ENCODE peak calls at places on chromosomes 6 and 20, in eight cellular contexts. One of them, this sample, is unnamed.

GRCh38 chr6:11217360-11218076 is 14.9 kb downstream of the NEDD9 start:
- DNase-seq in GM23248: no peak
- DNase-seq in OCI-M1: peak
- DNase-seq in spleen: no peak
- DNase-seq in tibial nerve: no peak
- DNase-seq in cardiac muscle cell: no peak
- DNase-seq in T-helper 2 cell: no peak
- DNase-seq in activated CD4-positive, CD25-positive, alpha-beta regulatory T cell treated with anti-CD3 and anti-CD28 coated beads, Interleukin-2, amount 50 U/mL, for 72 hours: no peak
- DNase-seq in this sample: no peak

GRCh38 chr20:53702617-53703016 is 109.0 kb upstream of the ZNF217 start:
- DNase-seq in GM23248: no peak
- DNase-seq in OCI-M1: no peak
- DNase-seq in spleen: peak
- DNase-seq in tibial nerve: no peak
- DNase-seq in cardiac muscle cell: no peak
- DNase-seq in T-helper 2 cell: no peak
- DNase-seq in activated CD4-positive, CD25-positive, alpha-beta regulatory T cell treated with anti-CD3 and anti-CD28 coated beads, Interleukin-2, amount 50 U/mL, for 72 hours: no peak
- DNase-seq in this sample: no peak

GRCh38 chr20:63397155-63397843 is 36.1 kb upstream of the CHRNA4 start:
- DNase-seq in GM23248: no peak
- DNase-seq in OCI-M1: no peak
- DNase-seq in spleen: no peak
- DNase-seq in tibial nerve: no peak
- DNase-seq in cardiac muscle cell: no peak
- DNase-seq in T-helper 2 cell: no peak
- DNase-seq in activated CD4-positive, CD25-positive, alpha-beta regulatory T cell treated with anti-CD3 and anti-CD28 coated beads, Interleukin-2, amount 50 U/mL, for 72 hours: no peak
- DNase-seq in this sample: no peak

GRCh38 chr6:28134015-28134414 is 7.7 kb upstream of the ZKSCAN8 start:
- DNase-seq in GM23248: peak
- DNase-seq in OCI-M1: peak
- DNase-seq in spleen: no peak
- DNase-seq in tibial nerve: no peak
- DNase-seq in cardiac muscle cell: peak
- DNase-seq in T-helper 2 cell: no peak
- DNase-seq in activated CD4-positive, CD25-positive, alpha-beta regulatory T cell treated with anti-CD3 and anti-CD28 coated beads, Interleukin-2, amount 50 U/mL, for 72 hours: no peak
- DNase-seq in this sample: no peak

GRCh38 chr6:8334113-8334512 is 101.2 kb downstream of the SLC35B3 start:
- DNase-seq in GM23248: no peak
- DNase-seq in OCI-M1: no peak
- DNase-seq in spleen: no peak
- DNase-seq in tibial nerve: no peak
- DNase-seq in cardiac muscle cell: no peak
- DNase-seq in T-helper 2 cell: no peak
- DNase-seq in activated CD4-positive, CD25-positive, alpha-beta regulatory T cell treated with anti-CD3 and anti-CD28 coated beads, Interleukin-2, amount 50 U/mL, for 72 hours: no peak
- DNase-seq in this sample: no peak

GRCh38 chr6:129340983-129341382 is 369.0 kb downstream of the ARHGAP18 start:
- DNase-seq in GM23248: peak
- DNase-seq in OCI-M1: no peak
- DNase-seq in spleen: no peak
- DNase-seq in tibial nerve: no peak
- DNase-seq in cardiac muscle cell: peak
- DNase-seq in T-helper 2 cell: no peak
- DNase-seq in activated CD4-positive, CD25-positive, alpha-beta regulatory T cell treated with anti-CD3 and anti-CD28 coated beads, Interleukin-2, amount 50 U/mL, for 72 hours: no peak
- DNase-seq in this sample: no peak

GRCh38 chr20:41308290-41308691 is 9.2 kb downstream of the ZHX3 start:
- DNase-seq in GM23248: peak
- DNase-seq in OCI-M1: peak
- DNase-seq in spleen: no peak
- DNase-seq in tibial nerve: no peak
- DNase-seq in cardiac muscle cell: peak
- DNase-seq in T-helper 2 cell: no peak
- DNase-seq in activated CD4-positive, CD25-positive, alpha-beta regulatory T cell treated with anti-CD3 and anti-CD28 coated beads, Interleukin-2, amount 50 U/mL, for 72 hours: no peak
- DNase-seq in this sample: no peak

GRCh38 chr20:56222201-56222600 is 26.3 kb upstream of the MC3R start:
- DNase-seq in GM23248: peak
- DNase-seq in OCI-M1: no peak
- DNase-seq in spleen: no peak
- DNase-seq in tibial nerve: no peak
- DNase-seq in cardiac muscle cell: no peak
- DNase-seq in T-helper 2 cell: no peak
- DNase-seq in activated CD4-positive, CD25-positive, alpha-beta regulatory T cell treated with anti-CD3 and anti-CD28 coated beads, Interleukin-2, amount 50 U/mL, for 72 hours: no peak
- DNase-seq in this sample: no peak

GRCh38 chr6:118577972-118578371 is 29.9 kb downstream of the PLN start:
- DNase-seq in GM23248: no peak
- DNase-seq in OCI-M1: no peak
- DNase-seq in spleen: no peak
- DNase-seq in tibial nerve: no peak
- DNase-seq in cardiac muscle cell: no peak
- DNase-seq in T-helper 2 cell: no peak
- DNase-seq in activated CD4-positive, CD25-positive, alpha-beta regulatory T cell treated with anti-CD3 and anti-CD28 coated beads, Interleukin-2, amount 50 U/mL, for 72 hours: no peak
- DNase-seq in this sample: no peak

GRCh38 chr6:43347444-43347843 is 22.0 kb downstream of the ZNF318 start:
- DNase-seq in GM23248: no peak
- DNase-seq in OCI-M1: no peak
- DNase-seq in spleen: no peak
- DNase-seq in tibial nerve: no peak
- DNase-seq in cardiac muscle cell: no peak
- DNase-seq in T-helper 2 cell: no peak
- DNase-seq in activated CD4-positive, CD25-positive, alpha-beta regulatory T cell treated with anti-CD3 and anti-CD28 coated beads, Interleukin-2, amount 50 U/mL, for 72 hours: no peak
- DNase-seq in this sample: no peak

GRCh38 chr20:25251019-25251418 is 3.1 kb downstream of the PYGB start:
- DNase-seq in GM23248: no peak
- DNase-seq in OCI-M1: no peak
- DNase-seq in spleen: no peak
- DNase-seq in tibial nerve: no peak
- DNase-seq in cardiac muscle cell: no peak
- DNase-seq in T-helper 2 cell: no peak
- DNase-seq in activated CD4-positive, CD25-positive, alpha-beta regulatory T cell treated with anti-CD3 and anti-CD28 coated beads, Interleukin-2, amount 50 U/mL, for 72 hours: no peak
- DNase-seq in this sample: no peak

GRCh38 chr6:137637161-137637560 is 143.0 kb upstream of the OLIG3 start:
- DNase-seq in GM23248: peak
- DNase-seq in OCI-M1: peak
- DNase-seq in spleen: no peak
- DNase-seq in tibial nerve: no peak
- DNase-seq in cardiac muscle cell: peak
- DNase-seq in T-helper 2 cell: no peak
- DNase-seq in activated CD4-positive, CD25-positive, alpha-beta regulatory T cell treated with anti-CD3 and anti-CD28 coated beads, Interleukin-2, amount 50 U/mL, for 72 hours: no peak
- DNase-seq in this sample: no peak

GRCh38 chr20:16785221-16785620 is 37.1 kb downstream of the OTOR start:
- DNase-seq in GM23248: peak
- DNase-seq in OCI-M1: no peak
- DNase-seq in spleen: no peak
- DNase-seq in tibial nerve: no peak
- DNase-seq in cardiac muscle cell: no peak
- DNase-seq in T-helper 2 cell: no peak
- DNase-seq in activated CD4-positive, CD25-positive, alpha-beta regulatory T cell treated with anti-CD3 and anti-CD28 coated beads, Interleukin-2, amount 50 U/mL, for 72 hours: no peak
- DNase-seq in this sample: no peak

GRCh38 chr20:63264519-63264918 is 8.1 kb upstream of the ARFGAP1 start:
- DNase-seq in GM23248: no peak
- DNase-seq in OCI-M1: no peak
- DNase-seq in spleen: no peak
- DNase-seq in tibial nerve: no peak
- DNase-seq in cardiac muscle cell: no peak
- DNase-seq in T-helper 2 cell: no peak
- DNase-seq in activated CD4-positive, CD25-positive, alpha-beta regulatory T cell treated with anti-CD3 and anti-CD28 coated beads, Interleukin-2, amount 50 U/mL, for 72 hours: no peak
- DNase-seq in this sample: no peak

GRCh38 chr6:130982941-130983456 is 80.0 kb downstream of the EPB41L2 start:
- DNase-seq in GM23248: no peak
- DNase-seq in OCI-M1: peak
- DNase-seq in spleen: no peak
- DNase-seq in tibial nerve: no peak
- DNase-seq in cardiac muscle cell: no peak
- DNase-seq in T-helper 2 cell: no peak
- DNase-seq in activated CD4-positive, CD25-positive, alpha-beta regulatory T cell treated with anti-CD3 and anti-CD28 coated beads, Interleukin-2, amount 50 U/mL, for 72 hours: no peak
- DNase-seq in this sample: no peak

GRCh38 chr20:21090738-21091120 is 15.4 kb downstream of the LINC00237 start:
- DNase-seq in GM23248: no peak
- DNase-seq in OCI-M1: no peak
- DNase-seq in spleen: no peak
- DNase-seq in tibial nerve: no peak
- DNase-seq in cardiac muscle cell: no peak
- DNase-seq in T-helper 2 cell: no peak
- DNase-seq in activated CD4-positive, CD25-positive, alpha-beta regulatory T cell treated with anti-CD3 and anti-CD28 coated beads, Interleukin-2, amount 50 U/mL, for 72 hours: no peak
- DNase-seq in this sample: no peak

GRCh38 chr6:128519132-128519930 is 1.1 kb downstream of the PTPRK start:
- DNase-seq in GM23248: peak
- DNase-seq in OCI-M1: peak
- DNase-seq in spleen: peak
- DNase-seq in tibial nerve: peak
- DNase-seq in cardiac muscle cell: peak
- DNase-seq in T-helper 2 cell: no peak
- DNase-seq in activated CD4-positive, CD25-positive, alpha-beta regulatory T cell treated with anti-CD3 and anti-CD28 coated beads, Interleukin-2, amount 50 U/mL, for 72 hours: peak
- DNase-seq in this sample: peak

GRCh38 chr6:143885116-143885515 is 20.8 kb downstream of the ZC2HC1B start:
- DNase-seq in GM23248: no peak
- DNase-seq in OCI-M1: no peak
- DNase-seq in spleen: no peak
- DNase-seq in tibial nerve: no peak
- DNase-seq in cardiac muscle cell: no peak
- DNase-seq in T-helper 2 cell: no peak
- DNase-seq in activated CD4-positive, CD25-positive, alpha-beta regulatory T cell treated with anti-CD3 and anti-CD28 coated beads, Interleukin-2, amount 50 U/mL, for 72 hours: no peak
- DNase-seq in this sample: no peak

GRCh38 chr6:42140756-42141602 is 1.4 kb downstream of the C6orf132 start:
- DNase-seq in GM23248: peak
- DNase-seq in OCI-M1: no peak
- DNase-seq in spleen: no peak
- DNase-seq in tibial nerve: peak
- DNase-seq in cardiac muscle cell: peak
- DNase-seq in T-helper 2 cell: no peak
- DNase-seq in activated CD4-positive, CD25-positive, alpha-beta regulatory T cell treated with anti-CD3 and anti-CD28 coated beads, Interleukin-2, amount 50 U/mL, for 72 hours: no peak
- DNase-seq in this sample: no peak

GRCh38 chr6:11784341-11784740 is 5.7 kb upstream of the ADTRP start:
- DNase-seq in GM23248: no peak
- DNase-seq in OCI-M1: no peak
- DNase-seq in spleen: no peak
- DNase-seq in tibial nerve: no peak
- DNase-seq in cardiac muscle cell: no peak
- DNase-seq in T-helper 2 cell: no peak
- DNase-seq in activated CD4-positive, CD25-positive, alpha-beta regulatory T cell treated with anti-CD3 and anti-CD28 coated beads, Interleukin-2, amount 50 U/mL, for 72 hours: no peak
- DNase-seq in this sample: no peak

GRCh38 chr6:84528201-84528600 is 236.2 kb downstream of the TBX18 start:
- DNase-seq in GM23248: no peak
- DNase-seq in OCI-M1: no peak
- DNase-seq in spleen: no peak
- DNase-seq in tibial nerve: no peak
- DNase-seq in cardiac muscle cell: no peak
- DNase-seq in T-helper 2 cell: no peak
- DNase-seq in activated CD4-positive, CD25-positive, alpha-beta regulatory T cell treated with anti-CD3 and anti-CD28 coated beads, Interleukin-2, amount 50 U/mL, for 72 hours: no peak
- DNase-seq in this sample: no peak

GRCh38 chr6:128242765-128243403 is 277.5 kb downstream of the PTPRK start:
- DNase-seq in GM23248: peak
- DNase-seq in OCI-M1: no peak
- DNase-seq in spleen: no peak
- DNase-seq in tibial nerve: no peak
- DNase-seq in cardiac muscle cell: peak
- DNase-seq in T-helper 2 cell: no peak
- DNase-seq in activated CD4-positive, CD25-positive, alpha-beta regulatory T cell treated with anti-CD3 and anti-CD28 coated beads, Interleukin-2, amount 50 U/mL, for 72 hours: no peak
- DNase-seq in this sample: no peak

GRCh38 chr6:123777554-123777953 is 26.1 kb upstream of the NKAIN2 start:
- DNase-seq in GM23248: peak
- DNase-seq in OCI-M1: peak
- DNase-seq in spleen: no peak
- DNase-seq in tibial nerve: no peak
- DNase-seq in cardiac muscle cell: peak
- DNase-seq in T-helper 2 cell: no peak
- DNase-seq in activated CD4-positive, CD25-positive, alpha-beta regulatory T cell treated with anti-CD3 and anti-CD28 coated beads, Interleukin-2, amount 50 U/mL, for 72 hours: no peak
- DNase-seq in this sample: no peak

GRCh38 chr6:135667694-135668455 is 170.3 kb upstream of the AHI1 start:
- DNase-seq in GM23248: peak
- DNase-seq in OCI-M1: no peak
- DNase-seq in spleen: peak
- DNase-seq in tibial nerve: no peak
- DNase-seq in cardiac muscle cell: peak
- DNase-seq in T-helper 2 cell: no peak
- DNase-seq in activated CD4-positive, CD25-positive, alpha-beta regulatory T cell treated with anti-CD3 and anti-CD28 coated beads, Interleukin-2, amount 50 U/mL, for 72 hours: no peak
- DNase-seq in this sample: no peak

GRCh38 chr20:43040427-43040826 is 149.3 kb downstream of the PTPRT start:
- DNase-seq in GM23248: peak
- DNase-seq in OCI-M1: peak
- DNase-seq in spleen: no peak
- DNase-seq in tibial nerve: no peak
- DNase-seq in cardiac muscle cell: no peak
- DNase-seq in T-helper 2 cell: no peak
- DNase-seq in activated CD4-positive, CD25-positive, alpha-beta regulatory T cell treated with anti-CD3 and anti-CD28 coated beads, Interleukin-2, amount 50 U/mL, for 72 hours: no peak
- DNase-seq in this sample: no peak

GRCh38 chr6:73152556-73152955 is 72.7 kb downstream of the KHDC1L start:
- DNase-seq in GM23248: no peak
- DNase-seq in OCI-M1: no peak
- DNase-seq in spleen: no peak
- DNase-seq in tibial nerve: no peak
- DNase-seq in cardiac muscle cell: no peak
- DNase-seq in T-helper 2 cell: no peak
- DNase-seq in activated CD4-positive, CD25-positive, alpha-beta regulatory T cell treated with anti-CD3 and anti-CD28 coated beads, Interleukin-2, amount 50 U/mL, for 72 hours: no peak
- DNase-seq in this sample: no peak

GRCh38 chr6:13554929-13555333 is 19.5 kb upstream of the SIRT5 start:
- DNase-seq in GM23248: peak
- DNase-seq in OCI-M1: no peak
- DNase-seq in spleen: no peak
- DNase-seq in tibial nerve: no peak
- DNase-seq in cardiac muscle cell: peak
- DNase-seq in T-helper 2 cell: no peak
- DNase-seq in activated CD4-positive, CD25-positive, alpha-beta regulatory T cell treated with anti-CD3 and anti-CD28 coated beads, Interleukin-2, amount 50 U/mL, for 72 hours: no peak
- DNase-seq in this sample: no peak

GRCh38 chr20:20864346-20865096 is 152.1 kb upstream of the RALGAPA2 start:
- DNase-seq in GM23248: peak
- DNase-seq in OCI-M1: peak
- DNase-seq in spleen: no peak
- DNase-seq in tibial nerve: no peak
- DNase-seq in cardiac muscle cell: peak
- DNase-seq in T-helper 2 cell: no peak
- DNase-seq in activated CD4-positive, CD25-positive, alpha-beta regulatory T cell treated with anti-CD3 and anti-CD28 coated beads, Interleukin-2, amount 50 U/mL, for 72 hours: no peak
- DNase-seq in this sample: no peak

GRCh38 chr6:7431241-7431593 is 41.6 kb downstream of the RIOK1 start:
- DNase-seq in GM23248: no peak
- DNase-seq in OCI-M1: peak
- DNase-seq in spleen: no peak
- DNase-seq in tibial nerve: no peak
- DNase-seq in cardiac muscle cell: no peak
- DNase-seq in T-helper 2 cell: no peak
- DNase-seq in activated CD4-positive, CD25-positive, alpha-beta regulatory T cell treated with anti-CD3 and anti-CD28 coated beads, Interleukin-2, amount 50 U/mL, for 72 hours: no peak
- DNase-seq in this sample: no peak

This sample was measured in GM10248.